ENCODE peak calls at places on chromosome 16, in eight cellular contexts. M is NCI-H2171 treated with DMSO at 0.1 percent for 48 hours, X is GOT3, F is progenitor cell of endocrine pancreas, K is omental fat pad, G is kidney glomerular epithelial cell, U is caudate nucleus, O is NCI-H1048. Q is an unnamed sample.

GRCh38 chr16:53501216-53501859 is 1.7 kb downstream of the AKTIP start:
- DNase-seq in M (no peak), X (no peak), F (no peak), K (no peak), G (no peak), U (no peak), O (no peak), Q (no peak)

GRCh38 chr16:17380613-17381012 is 90.1 kb downstream of the XYLT1 start:
- DNase-seq in M (no peak), X (no peak), F (no peak), K (no peak), G (no peak), U (no peak), O (no peak), Q (no peak)

GRCh38 chr16:21704733-21705132 is 41.0 kb downstream of the OTOA start:
- DNase-seq in M (no peak), X (no peak), F (no peak), K (no peak), G (no peak), U (no peak), O (no peak), Q (no peak)

GRCh38 chr16:495127-495748 is 32.3 kb upstream of the CAPN15 start:
- DNase-seq in M (peak), X (no peak), F (no peak), K (no peak), G (no peak), U (no peak), O (no peak), Q (no peak)

GRCh38 chr16:81647527-81647926 is 131.6 kb upstream of the PLCG2 start:
- DNase-seq in M (peak), X (no peak), F (no peak), K (no peak), G (peak), U (peak), O (no peak), Q (no peak)

GRCh38 chr16:47129755-47130435 is 13.8 kb downstream of the NETO2 start:
- DNase-seq in M (no peak), X (no peak), F (no peak), K (no peak), G (no peak), U (no peak), O (no peak), Q (no peak)

GRCh38 chr16:79618041-79618711 is 17.6 kb upstream of the MAF start:
- DNase-seq in M (no peak), X (no peak), F (no peak), K (no peak), G (no peak), U (no peak), O (no peak), Q (no peak)

GRCh38 chr16:56477096-56477878 is 25.9 kb downstream of the OGFOD1 start:
- DNase-seq in M (no peak), X (no peak), F (no peak), K (no peak), G (peak), U (no peak), O (no peak), Q (no peak)

GRCh38 chr16:1221628-1222552 is 3.2 kb downstream of the TPSG1 start:
- DNase-seq in M (no peak), X (no peak), F (no peak), K (no peak), G (no peak), U (no peak), O (no peak), Q (no peak)

GRCh38 chr16:78732693-78733092 is 633.2 kb downstream of the WWOX start:
- DNase-seq in M (no peak), X (no peak), F (no peak), K (no peak), G (no peak), U (no peak), O (no peak), Q (no peak)

GRCh38 chr16:26993988-26994387 is 72.7 kb upstream of the C16orf82 start:
- DNase-seq in M (no peak), X (no peak), F (no peak), K (no peak), G (peak), U (no peak), O (no peak), Q (no peak)

GRCh38 chr16:29839822-29840221 is 19.6 kb downstream of the MVP start:
- DNase-seq in M (no peak), X (no peak), F (no peak), K (no peak), G (no peak), U (no peak), O (no peak), Q (no peak)

GRCh38 chr16:5386989-5387388 is 289.4 kb upstream of the EEF2KMT start:
- DNase-seq in M (no peak), X (no peak), F (no peak), K (no peak), G (no peak), U (no peak), O (no peak), Q (no peak)

GRCh38 chr16:76661691-76662090 is 384.5 kb downstream of the CNTNAP4 start:
- DNase-seq in M (no peak), X (no peak), F (no peak), K (no peak), G (no peak), U (no peak), O (no peak), Q (no peak)

GRCh38 chr16:25691519-25692091 is at the start of gene HS3ST4:
- DNase-seq in M (no peak), X (no peak), F (peak), K (no peak), G (no peak), U (peak), O (no peak), Q (no peak)

GRCh38 chr16:84738255-84739038 is 38.6 kb downstream of the USP10 start:
- DNase-seq in M (peak), X (no peak), F (peak), K (peak), G (peak), U (no peak), O (peak), Q (peak)

GRCh38 chr16:23398987-23399805 is 53.8 kb downstream of the COG7 start:
- DNase-seq in M (no peak), X (no peak), F (no peak), K (no peak), G (no peak), U (no peak), O (no peak), Q (no peak)

GRCh38 chr16:35176449-35176848 is 1717.0 kb downstream of the TP53TG3F start:
- DNase-seq in M (no peak), X (no peak), F (no peak), K (no peak), G (no peak), U (no peak), O (no peak), Q (no peak)

GRCh38 chr16:84718-85452 is 6.9 kb downstream of the MPG start:
- DNase-seq in M (no peak), X (peak), F (no peak), K (no peak), G (peak), U (peak), O (no peak), Q (peak)

GRCh38 chr16:89145406-89146161 is 26.0 kb upstream of the CDH15 start:
- DNase-seq in M (no peak), X (no peak), F (no peak), K (no peak), G (no peak), U (no peak), O (no peak), Q (no peak)

GRCh38 chr16:74280448-74280847 is 16.2 kb upstream of the PSMD7 start:
- DNase-seq in M (no peak), X (no peak), F (no peak), K (no peak), G (no peak), U (no peak), O (no peak), Q (no peak)

GRCh38 chr16:48053346-48053745 is 102.4 kb downstream of the ABCC12 start:
- DNase-seq in M (no peak), X (no peak), F (peak), K (no peak), G (peak), U (no peak), O (no peak), Q (no peak)

GRCh38 chr16:71423016-71423415 is 18.8 kb downstream of the TLE7 start:
- DNase-seq in M (no peak), X (no peak), F (no peak), K (no peak), G (no peak), U (no peak), O (no peak), Q (peak)

GRCh38 chr16:30565526-30565925 is 6.0 kb downstream of the ZNF688 start:
- DNase-seq in M (peak), X (no peak), F (no peak), K (no peak), G (no peak), U (no peak), O (no peak), Q (no peak)

GRCh38 chr16:30728321-30728720 is 19.9 kb upstream of the PHKG2 start:
- DNase-seq in M (no peak), X (no peak), F (no peak), K (no peak), G (no peak), U (no peak), O (no peak), Q (no peak)

GRCh38 chr16:65510850-65511249 is 389.0 kb upstream of the CDH11 start:
- DNase-seq in M (no peak), X (no peak), F (no peak), K (no peak), G (peak), U (no peak), O (no peak), Q (no peak)